ENCODE peak calls at places on chromosomes 5 and 9, in four cellular contexts. J, Q, Z and X are unnamed samples.

GRCh38 chr9:108012886-108013665 is 523.5 kb upstream of the KLF4 start:
- DNase-seq in Q (no peak), J (no peak), Z (no peak), X (no peak)

GRCh38 chr9:6467006-6467625 is 54.1 kb downstream of the UHRF2 start:
- DNase-seq in Z (no peak), J (no peak), Q (no peak), X (no peak)

GRCh38 chr5:98443916-98444315 is 329.5 kb upstream of the RGMB start:
- DNase-seq in Q (no peak), J (no peak), Z (no peak), X (no peak)

GRCh38 chr5:135024956-135025729 is 8.9 kb downstream of the PITX1 start:
- DNase-seq in J (peak; percentile 49), Z (no peak), Q (no peak), X (no peak)

GRCh38 chr5:38048400-38048799 is 208.6 kb upstream of the GDNF start:
- DNase-seq in J (no peak), Z (no peak), Q (no peak), X (no peak)

GRCh38 chr9:107705521-107705920 is 216.0 kb upstream of the KLF4 start:
- DNase-seq in Q (no peak), J (no peak), Z (no peak), X (no peak)

GRCh38 chr5:97267767-97268166 is 84.7 kb upstream of the RIOK2 start:
- DNase-seq in J (no peak), Z (no peak), Q (no peak), X (no peak)

GRCh38 chr5:90022711-90023053 is 386.9 kb downstream of the CETN3 start:
- DNase-seq in Z (no peak), Q (no peak), J (peak; percentile 14), X (no peak)

GRCh38 chr5:167699434-167699833 is 592.0 kb upstream of the WWC1 start:
- DNase-seq in Z (no peak), J (peak; percentile 94), Q (no peak), X (peak; percentile 80)

GRCh38 chr5:81829242-81829641 is 78.3 kb upstream of the SSBP2 start:
- DNase-seq in Z (no peak), Q (peak; percentile 14), J (no peak), X (no peak)

GRCh38 chr9:136619742-136620440 is 42.8 kb upstream of the EGFL7 start:
- DNase-seq in Z (no peak), J (no peak), Q (peak; percentile 82), X (no peak)

GRCh38 chr5:174999581-174999980 is 275.2 kb downstream of the MSX2 start:
- DNase-seq in J (no peak), Z (no peak), Q (no peak), X (no peak)

GRCh38 chr5:1472964-1473628 is 27.9 kb upstream of the SLC6A3 start:
- DNase-seq in J (no peak), Q (no peak), Z (no peak), X (no peak)

GRCh38 chr5:1471997-1472963 is 27.0 kb upstream of the SLC6A3 start:
- DNase-seq in Z (no peak), J (no peak), Q (no peak), X (no peak)

GRCh38 chr5:1471240-1471853 is 26.1 kb upstream of the SLC6A3 start:
- DNase-seq in Z (no peak), Q (no peak), J (no peak), X (no peak)

GRCh38 chr5:1468629-1469527 is 23.6 kb upstream of the SLC6A3 start:
- DNase-seq in Z (no peak), J (no peak), Q (no peak), X (no peak)

GRCh38 chr5:1470762-1471211 is 25.5 kb upstream of the SLC6A3 start:
- DNase-seq in J (no peak), Q (no peak), Z (no peak), X (no peak)
- H3K36me3 ChIP-seq in J (peaks cover 29% of the 10 kb centered on the region), Q (no peaks in the 10 kb centered on the region), Z (no peaks in the 10 kb centered on the region), X (no peaks in the 10 kb centered on the region)

DNA sequence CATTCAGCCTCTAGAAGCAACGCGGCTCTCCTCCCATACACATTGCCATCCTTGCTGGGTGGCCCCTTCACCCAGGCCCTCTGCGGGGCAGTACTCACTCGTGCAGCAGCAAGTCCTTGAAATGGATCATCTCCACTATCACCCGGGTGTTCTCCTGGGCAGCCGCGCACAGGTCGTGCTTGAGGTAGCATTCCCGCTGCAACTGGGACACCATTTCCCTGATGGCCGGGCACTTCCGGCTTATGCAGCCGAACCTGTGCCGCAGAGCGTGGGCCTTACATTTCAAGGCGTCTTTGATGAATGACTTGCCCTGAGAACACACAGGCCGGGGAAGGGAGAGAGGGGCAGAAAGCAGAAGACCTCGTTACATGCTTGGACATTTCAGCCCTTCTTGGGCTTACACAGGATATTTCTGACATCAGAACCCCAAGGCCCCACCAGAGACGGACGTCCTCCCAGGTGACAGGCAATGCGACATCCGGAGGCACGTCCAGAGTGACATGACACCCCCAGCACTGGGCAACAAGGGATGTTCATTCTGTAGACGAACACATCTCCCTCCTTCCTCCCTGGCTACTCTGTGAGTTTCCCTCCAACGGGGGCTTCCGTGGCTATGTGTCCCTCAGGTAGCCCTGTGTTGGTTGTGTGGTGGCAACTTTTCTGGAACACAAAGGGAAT is 5.0 kb downstream of the STC2 start:
- DNase-seq in J (no peak), Z (no peak), Q (no peak), X (no peak)
- H3K36me3 ChIP-seq in J (peaks cover 39% of the 10 kb centered on the region), Z (no peaks in the 10 kb centered on the region), Q (no peaks in the 10 kb centered on the region), X (peaks cover 70% of the 10 kb centered on the region)

GRCh38 chr5:14713476-14714384 is 49.2 kb downstream of the OTULIN start:
- DNase-seq in Z (no peak), Q (no peak), J (no peak), X (no peak)
- H3K36me3 ChIP-seq in Z (no peaks in the 10 kb centered on the region), Q (no peaks in the 10 kb centered on the region), J (peaks cover 58% of the 10 kb centered on the region), X (no peaks in the 10 kb centered on the region)

DNA sequence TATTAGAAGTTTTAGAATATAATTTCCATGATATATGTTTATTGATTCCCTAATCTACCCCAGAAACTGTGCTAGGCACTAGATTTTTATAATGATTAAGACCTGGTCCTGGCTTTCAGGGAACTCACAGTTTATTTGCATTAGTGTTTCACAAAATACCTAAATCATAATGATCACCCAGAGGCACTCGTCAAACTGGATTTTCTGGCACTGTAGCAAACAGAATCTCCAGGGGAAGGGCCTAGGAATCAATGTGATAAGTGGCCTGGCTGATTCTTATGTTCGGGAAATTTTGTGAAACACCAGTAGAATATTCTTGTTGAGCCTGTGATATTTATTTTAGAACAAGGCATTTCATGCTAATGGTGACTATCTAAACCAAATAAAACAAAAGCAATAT is 37.4 kb upstream of the SRP19 start:
- DNase-seq in Z (no peak), Q (no peak), J (no peak), X (no peak)
- H3K36me3 ChIP-seq in Z (no peaks in the 10 kb centered on the region), Q (no peaks in the 10 kb centered on the region), J (peaks cover 81% of the 10 kb centered on the region), X (peaks cover 13% of the 10 kb centered on the region)

GRCh38 chr5:41457094-41457493 is 53.3 kb downstream of the PLCXD3 start:
- DNase-seq in Q (no peak), Z (no peak), J (no peak), X (no peak)
- H3K36me3 ChIP-seq in Q (no peaks in the 10 kb centered on the region), Z (no peaks in the 10 kb centered on the region), J (no peaks in the 10 kb centered on the region), X (no peaks in the 10 kb centered on the region)

GRCh38 chr9:83655433-83655832 is 32.5 kb downstream of the IDNK start:
- DNase-seq in J (no peak), Q (no peak), Z (no peak), X (no peak)

GRCh38 chr9:83651558-83651957 is 28.6 kb downstream of the IDNK start:
- DNase-seq in Q (no peak), J (no peak), Z (no peak), X (no peak)

GRCh38 chr9:83656032-83656680 is 33.2 kb downstream of the IDNK start:
- DNase-seq in Z (no peak), J (no peak), Q (no peak), X (no peak)

GRCh38 chr9:83662933-83663332 is 40.0 kb downstream of the IDNK start:
- DNase-seq in Z (no peak), Q (no peak), J (no peak), X (no peak)

DNA sequence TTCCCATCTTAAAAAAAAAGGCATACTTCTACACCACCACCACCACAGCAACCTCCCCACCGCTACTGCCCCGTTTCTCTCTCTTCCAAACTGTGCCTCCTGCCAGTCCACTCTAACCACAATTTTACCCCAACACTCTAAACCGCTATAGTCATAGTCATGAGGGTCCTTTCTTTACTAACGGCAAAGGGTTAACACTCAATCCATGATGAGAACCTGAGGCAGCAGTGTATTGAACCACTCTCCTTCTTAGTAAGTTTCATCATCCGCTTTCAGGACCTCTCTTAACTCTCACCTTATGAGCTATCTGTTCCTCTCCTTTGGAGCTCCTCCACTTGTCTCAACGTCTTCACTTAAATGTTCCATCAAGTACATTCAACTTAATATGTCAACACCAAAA is 34.0 kb downstream of the IDNK start:
- DNase-seq in Z (no peak), Q (no peak), J (no peak), X (no peak)
- H3K36me3 ChIP-seq in Z (no peaks in the 10 kb centered on the region), Q (peaks cover 5% of the 10 kb centered on the region), J (peaks cover 96% of the 10 kb centered on the region), X (peaks cover 97% of the 10 kb centered on the region)